ENCODE peak calls at places on chromosomes 1 and 21, in six cellular contexts. M is IMR-90, V is NT2/D1, Y is GM23248, W is adipocyte, L is neuronal stem cell. U is an unnamed sample. For H3K36me3, the result is how much of the 10 kb centered on the place peaks cover.

GRCh38 chr1:245235156-245235555 is 80.4 kb downstream of the KIF26B start:
- DNase-seq in M (no peak), V (no peak), Y (peak), W (peak), L (no peak), U (no peak)

GRCh38 chr1:224534731-224535130 is 81.4 kb upstream of the CNIH3 start:
- DNase-seq in M (no peak), V (no peak), Y (no peak), W (no peak), L (no peak), U (no peak)

GRCh38 chr21:14545906-14546480 is at the start of gene SAMSN1:
- DNase-seq in M (no peak), V (no peak), Y (no peak), W (no peak), L (no peak), U (peak)

GRCh38 chr1:95723346-95723745 is 489.3 kb downstream of the RWDD3 start:
- DNase-seq in M (no peak), V (no peak), Y (no peak), W (no peak), L (no peak), U (no peak)

GRCh38 chr1:70902211-70902610 is 145.4 kb downstream of the PTGER3 start:
- DNase-seq in M (no peak), V (no peak), Y (no peak), W (no peak), L (no peak), U (no peak)

GRCh38 chr1:28604962-28605361 is 12.9 kb downstream of the RAB42 start:
- DNase-seq in M (no peak), V (no peak), Y (no peak), W (no peak), L (no peak), U (no peak)

GRCh38 chr1:230818411-230818810 is 49.9 kb downstream of the C1orf198 start:
- DNase-seq in M (no peak), V (no peak), Y (no peak), W (no peak), L (no peak), U (no peak)

GRCh38 chr1:10161541-10162290 is 48.7 kb upstream of the KIF1B start:
- DNase-seq in M (no peak), V (no peak), Y (peak), W (no peak), L (no peak), U (no peak)

GRCh38 chr1:24713176-24713575 is 32.1 kb upstream of the CLIC4 start:
- DNase-seq in M (no peak), V (no peak), Y (peak), W (no peak), L (no peak), U (no peak)

GRCh38 chr1:228336308-228337030 is 70.2 kb downstream of the TRIM11 start:
- DNase-seq in M (peak), V (no peak), Y (peak), W (peak), L (no peak), U (no peak)

GRCh38 chr1:198829948-198830347 is 191.1 kb downstream of the PTPRC start:
- DNase-seq in M (peak), V (no peak), Y (peak), W (peak), L (no peak), U (no peak)

GRCh38 chr1:225442156-225442555 is 14.3 kb upstream of the LBR start:
- DNase-seq in M (no peak), V (no peak), Y (no peak), W (no peak), L (no peak), U (no peak)

GRCh38 chr1:242017580-242018233 is 18.8 kb upstream of the MAP1LC3C start:
- DNase-seq in M (peak), V (peak), Y (peak), W (peak), L (no peak), U (peak)

DNA sequence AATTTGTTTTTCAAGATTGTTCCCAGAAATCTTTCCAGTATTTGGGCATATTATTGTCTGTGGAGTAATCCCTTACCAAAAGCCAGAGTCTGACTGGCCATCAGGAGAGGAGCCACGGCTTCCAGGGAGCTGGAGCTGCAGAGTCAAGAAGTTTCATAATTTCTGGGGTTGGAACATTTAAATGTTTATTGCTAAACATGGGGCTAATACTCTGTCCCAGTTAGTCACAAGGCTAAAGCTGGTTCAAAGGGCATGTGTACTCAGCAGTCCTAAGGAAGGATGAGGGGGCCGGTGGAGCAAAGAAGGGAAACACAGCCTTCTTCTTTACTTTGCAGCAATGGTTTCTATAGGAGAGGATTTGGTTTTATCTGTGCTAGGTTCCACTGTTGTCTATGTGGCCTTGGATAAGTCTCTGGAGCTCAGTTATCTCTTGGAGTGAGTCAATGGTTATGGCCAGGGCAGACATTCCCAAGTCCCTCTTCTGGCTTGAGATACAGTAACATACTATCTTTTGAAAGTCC is 9.5 kb downstream of the DENND2D start:
- DNase-seq in M (peak), V (no peak), Y (peak), W (peak), L (no peak), U (no peak)
- H3K9ac ChIP-seq in M (no peak), V (no peak), Y (peak), W (peak), L (no peak), U (no peak)

DNA sequence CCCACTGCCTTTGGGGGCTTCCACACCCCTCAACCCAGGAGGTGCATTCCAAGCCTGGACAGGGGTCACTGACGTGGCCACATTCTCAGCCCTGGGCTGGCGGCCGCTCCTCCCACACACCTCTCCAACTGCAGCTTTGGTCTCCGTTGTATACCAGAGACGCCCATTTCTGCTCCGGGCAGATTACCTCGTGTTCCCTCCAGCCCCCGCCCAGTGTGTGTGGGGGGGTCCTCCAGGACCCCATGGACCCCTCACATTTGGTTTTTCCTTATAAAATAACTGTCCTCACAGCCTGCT is 6.1 kb downstream of the RNF223 start:
- DNase-seq in M (no peak), V (no peak), Y (no peak), W (no peak), L (no peak), U (no peak)
- H3K4me3 ChIP-seq in M (no peak), V (no peak), Y (no peak), W (no peak), L (no peak), U (no peak)

GRCh38 chr1:40751802-40752201 is 31.8 kb upstream of the KCNQ4 start:
- DNase-seq in M (no peak), V (no peak), Y (no peak), W (no peak), L (no peak), U (no peak)
- H3K36me3 ChIP-seq in M (under half), V (half or more), Y (under half), W (half or more), L (under half), U (half or more)

GRCh38 chr1:94542088-94542671 is 621 bp upstream of the F3 start:
- DNase-seq in M (peak), V (no peak), Y (peak), W (peak), L (no peak), U (peak)

GRCh38 chr1:94544706-94545490 is 3.3 kb upstream of the F3 start:
- DNase-seq in M (peak), V (no peak), Y (peak), W (peak), L (no peak), U (no peak)

GRCh38 chr1:94543893-94544635 is 2.5 kb upstream of the F3 start:
- DNase-seq in M (peak), V (no peak), Y (peak), W (no peak), L (no peak), U (no peak)

GRCh38 chr1:94541175-94542087 is at the start of gene F3:
- DNase-seq in M (peak), V (peak), Y (peak), W (peak), L (peak), U (peak)

DNA sequence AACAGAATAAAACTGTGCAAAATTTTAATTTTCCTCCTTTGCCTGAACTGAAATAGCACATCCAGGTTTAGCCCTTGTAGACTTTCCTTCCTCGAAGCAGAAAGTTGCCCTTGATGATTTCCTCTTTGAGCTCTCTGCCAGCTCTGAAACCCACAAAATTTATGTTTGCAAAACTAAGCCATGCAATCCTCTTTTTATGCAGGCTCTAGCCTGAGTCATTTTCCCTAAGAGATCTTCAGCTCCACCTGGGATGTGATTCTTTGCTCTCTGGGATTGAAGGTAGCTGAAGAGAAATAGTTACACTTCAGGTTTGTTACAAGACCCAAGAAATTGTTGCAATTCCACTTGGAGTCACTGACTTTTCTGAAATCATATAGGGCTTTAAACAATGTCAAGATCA is 1.4 kb upstream of the F3 start:
- DNase-seq in M (peak), V (no peak), Y (peak), W (peak), L (no peak), U (no peak)
- H3K9ac ChIP-seq in M (peak), V (no peak), Y (peak), W (peak), L (no peak), U (peak)

GRCh38 chr1:34918609-34919561 is 10.6 kb downstream of the DLGAP3 start:
- DNase-seq in M (no peak), V (no peak), Y (no peak), W (no peak), L (no peak), U (no peak)
- H3K4me3 ChIP-seq in M (no peak), V (no peak), Y (no peak), W (no peak), L (no peak), U (no peak)

GRCh38 chr21:45480701-45481500 is 61.3 kb downstream of the SLC19A1 start:
- DNase-seq in M (no peak), V (no peak), Y (no peak), W (no peak), L (no peak), U (no peak)
- H3K36me3 ChIP-seq in M (half or more), V (half or more), Y (under half), W (under half), L (under half), U (under half)

GRCh38 chr1:234722904-234723588 is 113.1 kb upstream of the IRF2BP2 start:
- DNase-seq in M (peak), V (no peak), Y (peak), W (peak), L (no peak), U (peak)

GRCh38 chr1:234724517-234725176 is 114.7 kb upstream of the IRF2BP2 start:
- DNase-seq in M (no peak), V (no peak), Y (no peak), W (no peak), L (no peak), U (no peak)

GRCh38 chr1:234721476-234722266 is 111.7 kb upstream of the IRF2BP2 start:
- DNase-seq in M (peak), V (no peak), Y (peak), W (peak), L (no peak), U (no peak)

GRCh38 chr1:234720709-234721436 is 110.9 kb upstream of the IRF2BP2 start:
- DNase-seq in M (no peak), V (no peak), Y (peak), W (no peak), L (no peak), U (no peak)

DNA sequence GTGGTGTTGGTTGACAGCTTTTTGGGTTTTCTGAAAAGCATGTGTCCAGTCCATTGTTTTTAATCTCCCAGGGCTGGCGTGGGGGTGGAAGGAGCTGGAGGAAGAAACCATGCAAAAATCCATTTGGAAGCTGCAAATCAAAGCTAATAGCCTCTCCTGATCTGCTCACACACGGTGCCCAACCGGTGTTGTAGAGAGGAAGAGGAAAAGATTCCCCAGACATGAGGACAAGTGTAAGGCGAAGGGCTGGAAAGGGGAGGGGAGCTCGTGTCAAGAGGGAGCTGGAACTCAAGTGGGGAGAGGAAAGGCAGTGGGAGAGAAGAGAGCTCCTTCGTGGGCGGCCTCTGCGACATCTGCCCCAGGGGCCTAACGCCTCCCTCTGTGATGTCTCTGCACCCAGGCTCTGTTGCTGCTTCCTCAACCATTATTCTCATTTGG is 112.3 kb upstream of the IRF2BP2 start:
- DNase-seq in M (no peak), V (no peak), Y (no peak), W (no peak), L (no peak), U (peak)
- H3K9ac ChIP-seq in M (peak), V (no peak), Y (peak), W (peak), L (no peak), U (peak)

GRCh38 chr1:235650341-235651169 is 971 bp upstream of the GNG4 start:
- DNase-seq in M (no peak), V (no peak), Y (peak), W (peak), L (peak), U (no peak)
- H3K4me3 ChIP-seq in M (peak), V (peak), Y (peak), W (peak), L (peak), U (no peak)